ENCODE peak calls at places on chromosomes 2 and 18, in nine cellular contexts. Z is spleen, X is mammary epithelial cell, R is esophagus squamous epithelium, E is IMR-90, P is AG04449, F is left lung, U is HFFc6, T is HL-60. N is an unnamed sample.

GRCh38 chr2:8315766-8316165 is 366.1 kb upstream of the ID2 start:
- DNase-seq in R (no peak), Z (peak), T (no peak), U (no peak), X (no peak), E (peak), P (no peak), F (peak), N (no peak)

GRCh38 chr18:36127866-36128845 is 984 bp downstream of the SLC39A6 start:
- DNase-seq in R (no peak), P (no peak), U (peak), T (no peak), F (no peak), X (peak), E (peak), Z (peak), N (peak)

GRCh38 chr2:229212241-229212640 is 58.8 kb downstream of the PID1 start:
- DNase-seq in R (no peak), X (no peak), F (no peak), E (no peak), Z (no peak), U (no peak), T (no peak), P (no peak), N (no peak)

GRCh38 chr18:48790869-48791635 is 159.7 kb downstream of the SMAD7 start:
- DNase-seq in U (no peak), F (peak), Z (peak), R (no peak), P (no peak), E (no peak), X (no peak), T (no peak), N (no peak)

GRCh38 chr18:34354351-34354750 is 129.6 kb upstream of the NOL4 start:
- DNase-seq in Z (no peak), R (no peak), F (no peak), X (no peak), T (no peak), P (no peak), U (no peak), E (no peak), N (no peak)

GRCh38 chr2:191811807-191812602 is 34.9 kb downstream of the CAVIN2 start:
- DNase-seq in U (peak), R (no peak), T (peak), P (no peak), X (peak), Z (no peak), F (peak), E (peak), N (peak)

GRCh38 chr2:200308001-200308400 is 1.5 kb downstream of the SPATS2L start:
- DNase-seq in T (no peak), Z (no peak), F (no peak), R (no peak), U (peak), X (peak), P (no peak), E (peak), N (no peak)

GRCh38 chr2:197078535-197078934 is 152.0 kb upstream of the PGAP1 start:
- DNase-seq in R (no peak), X (no peak), E (no peak), Z (no peak), P (no peak), F (no peak), U (no peak), T (no peak), N (no peak)

GRCh38 chr2:143901185-143901842 is 618.6 kb downstream of the ZEB2 start:
- DNase-seq in T (no peak), X (peak), U (peak), Z (no peak), R (no peak), P (peak), F (no peak), E (peak), N (no peak)

GRCh38 chr2:60818272-60818671 is 62.2 kb downstream of the PAPOLG start:
- DNase-seq in U (no peak), X (no peak), P (no peak), T (no peak), R (no peak), Z (no peak), F (no peak), E (peak), N (no peak)

GRCh38 chr2:8805278-8806045 is 32.0 kb downstream of the KIDINS220 start:
- DNase-seq in T (no peak), X (no peak), U (no peak), F (no peak), E (no peak), P (no peak), R (no peak), Z (no peak), N (no peak)

GRCh38 chr2:7517122-7517487 is 599.9 kb downstream of the RNF144A start:
- DNase-seq in U (no peak), E (no peak), X (no peak), T (no peak), F (no peak), R (no peak), Z (no peak), P (no peak), N (no peak)

GRCh38 chr2:120926463-120927165 is 190.9 kb downstream of the GLI2 start:
- DNase-seq in P (no peak), R (no peak), U (peak), F (no peak), E (peak), X (no peak), Z (no peak), T (no peak), N (no peak)

GRCh38 chr2:239224249-239224605 is 176.6 kb downstream of the HDAC4 start:
- DNase-seq in Z (no peak), R (no peak), E (no peak), U (no peak), F (no peak), P (no peak), T (peak), X (no peak), N (no peak)

GRCh38 chr2:127071901-127072328 is 35.0 kb downstream of the BIN1 start:
- DNase-seq in F (no peak), U (no peak), R (no peak), T (no peak), P (no peak), E (no peak), Z (no peak), X (no peak), N (no peak)

GRCh38 chr18:55251186-55251995 is 292.1 kb upstream of the CCDC68 start:
- DNase-seq in F (no peak), R (no peak), T (no peak), Z (no peak), X (no peak), P (no peak), U (no peak), E (peak), N (no peak)

GRCh38 chr2:8684421-8684884 is 2.6 kb downstream of the ID2 start:
- DNase-seq in Z (no peak), E (peak), T (no peak), R (no peak), U (no peak), X (no peak), P (no peak), F (no peak), N (peak)

GRCh38 chr2:232891621-232892071 is 21.6 kb downstream of the SNORC start:
- DNase-seq in R (no peak), E (peak), T (no peak), Z (peak), X (peak), P (no peak), F (peak), U (peak), N (no peak)

GRCh38 chr2:63008838-63009237 is 41.8 kb upstream of the OTX1 start:
- DNase-seq in T (no peak), R (no peak), Z (no peak), U (no peak), X (no peak), P (no peak), E (no peak), F (no peak), N (no peak)

GRCh38 chr2:152790883-152791282 is 72.5 kb downstream of the ARL6IP6 start:
- DNase-seq in T (no peak), P (no peak), X (no peak), F (no peak), U (no peak), R (no peak), E (no peak), Z (no peak), N (no peak)

GRCh38 chr2:200619275-200619674 is 33.5 kb downstream of the AOX1 start:
- DNase-seq in Z (no peak), P (no peak), F (no peak), T (no peak), U (no peak), X (no peak), E (peak), R (no peak), N (no peak)

GRCh38 chr2:11726384-11726783 is 20.0 kb upstream of the LPIN1 start:
- DNase-seq in Z (no peak), T (no peak), R (no peak), P (no peak), X (no peak), U (no peak), E (no peak), F (no peak), N (no peak)

GRCh38 chr2:106956879-106957278 is 70.9 kb upstream of the ST6GAL2 start:
- DNase-seq in R (no peak), Z (no peak), P (peak), X (no peak), T (no peak), F (no peak), E (peak), U (peak), N (no peak)

GRCh38 chr2:1501196-1501851 is 88.1 kb downstream of the TPO start:
- DNase-seq in R (no peak), T (no peak), P (no peak), X (no peak), Z (peak), E (no peak), F (peak), U (no peak), N (no peak)

GRCh38 chr2:162317910-162318279 is 589 bp downstream of the IFIH1 start:
- DNase-seq in X (peak), Z (peak), U (peak), P (no peak), R (no peak), F (peak), E (no peak), T (peak), N (no peak)

GRCh38 chr2:239152239-239152915 is 248.4 kb downstream of the HDAC4 start:
- DNase-seq in X (no peak), R (no peak), P (no peak), Z (peak), F (no peak), T (no peak), U (no peak), E (no peak), N (no peak)

GRCh38 chr2:235719146-235719942 is 225.5 kb downstream of the AGAP1 start:
- DNase-seq in Z (peak), R (no peak), X (no peak), P (no peak), E (peak), T (no peak), F (no peak), U (no peak), N (no peak)

GRCh38 chr2:28661589-28662001 is 90.0 kb upstream of the PPP1CB start:
- DNase-seq in T (no peak), P (no peak), U (peak), E (peak), X (peak), R (no peak), F (peak), Z (no peak), N (no peak)
- TF ChIP-seq CTCF in T (no peak), P (no peak), U (no peak), E (no peak), X (no peak), R (no peak), F (no peak), Z (no peak), N (no peak)

DNA sequence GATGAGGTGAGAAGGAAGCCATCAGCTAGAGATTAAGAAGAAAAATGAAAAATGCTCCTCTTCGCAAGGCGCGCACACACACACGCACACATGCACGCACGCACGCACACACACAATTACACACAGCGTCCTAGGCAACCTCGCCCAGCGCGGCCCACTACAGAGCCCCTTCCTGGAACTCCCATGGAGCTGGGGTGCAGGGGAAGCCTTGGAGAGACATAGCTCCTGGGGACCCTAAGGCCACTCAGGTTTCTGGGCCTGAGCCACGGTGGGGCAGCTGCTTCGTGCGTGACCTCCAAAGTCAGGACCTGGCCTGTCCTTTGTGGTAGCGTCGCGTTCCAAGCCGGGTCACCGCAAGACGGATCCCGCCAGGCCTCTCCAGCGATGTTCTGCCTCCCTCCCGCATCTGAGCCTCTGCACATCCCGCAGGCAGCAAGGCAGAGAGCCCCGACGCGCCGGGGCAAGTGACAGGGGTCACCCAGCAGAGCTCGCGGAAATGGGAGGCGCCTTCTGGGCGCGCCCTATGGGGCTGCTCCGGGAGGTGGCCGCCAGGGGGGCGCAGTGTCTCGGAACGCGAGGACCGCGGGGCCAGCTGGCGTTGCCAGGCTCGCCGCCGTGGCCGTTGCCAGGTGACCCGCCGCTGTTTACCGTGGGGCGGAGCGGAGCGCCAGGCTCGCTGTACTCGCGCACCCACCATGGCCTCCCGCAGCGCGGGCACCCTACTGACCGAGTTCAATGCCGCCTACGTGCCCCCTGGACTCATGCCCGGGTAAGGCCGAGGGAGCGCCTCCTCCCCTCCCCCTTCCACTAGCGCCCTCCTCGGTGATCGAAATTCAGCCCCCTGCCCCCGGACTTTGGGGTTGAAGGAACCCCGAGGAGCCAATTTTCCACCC is 79.0 kb downstream of the CIB4 start:
- DNase-seq in U (no peak), F (no peak), E (no peak), P (no peak), X (peak), Z (peak), T (no peak), R (no peak), N (no peak)
- TF ChIP-seq CTCF in U (peak), F (peak), E (peak), P (peak), X (no peak), Z (no peak), T (no peak), R (no peak), N (no peak)

GRCh38 chr2:35199298-35199697 is 1156.3 kb upstream of the CRIM1 start:
- DNase-seq in T (no peak), U (no peak), E (no peak), F (no peak), Z (no peak), X (no peak), R (no peak), P (no peak), N (no peak)
- TF ChIP-seq CTCF in T (no peak), U (no peak), E (no peak), F (no peak), Z (no peak), X (no peak), R (no peak), P (no peak), N (no peak)

DNA sequence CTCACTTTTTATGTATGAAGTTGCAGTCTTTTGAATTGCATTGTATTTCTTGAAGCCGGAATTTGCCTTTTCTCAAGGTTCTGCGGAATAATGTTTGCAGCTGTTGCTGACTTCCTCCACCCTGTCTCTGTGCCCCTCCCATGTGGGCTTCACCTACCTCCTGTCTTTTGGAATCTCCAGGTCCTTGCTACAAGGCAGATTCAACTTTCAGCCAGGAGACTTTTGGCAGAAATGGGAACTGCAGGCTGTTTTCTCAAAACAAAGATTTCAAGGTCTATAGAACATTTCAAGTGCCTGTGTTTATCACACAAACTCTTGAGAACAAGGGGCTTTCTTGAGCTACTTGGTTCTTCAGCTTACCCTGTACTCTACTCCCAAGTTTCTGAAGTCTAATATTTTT is 25.6 kb downstream of the ZNF236 start:
- DNase-seq in T (no peak), E (no peak), P (no peak), F (no peak), Z (no peak), X (no peak), U (no peak), R (no peak), N (no peak)
- TF ChIP-seq CTCF in T (peak), E (no peak), P (no peak), F (no peak), Z (no peak), X (peak), U (peak), R (no peak), N (no peak)

GRCh38 chr2:215554689-215555088 is 118.8 kb upstream of the FN1 start:
- DNase-seq in F (no peak), U (peak), P (no peak), Z (no peak), T (no peak), E (peak), X (peak), R (no peak), N (no peak)

GRCh38 chr2:215550331-215550730 is 114.5 kb upstream of the FN1 start:
- DNase-seq in F (no peak), X (no peak), Z (no peak), P (no peak), R (no peak), E (no peak), U (no peak), T (no peak), N (no peak)

GRCh38 chr2:215556979-215557378 is 121.1 kb upstream of the FN1 start:
- DNase-seq in F (no peak), R (no peak), P (no peak), T (no peak), E (peak), Z (no peak), U (no peak), X (no peak), N (no peak)

GRCh38 chr2:215552144-215552580 is 116.3 kb upstream of the FN1 start:
- DNase-seq in F (no peak), Z (no peak), E (no peak), R (no peak), U (no peak), T (no peak), X (no peak), P (no peak), N (no peak)

DNA sequence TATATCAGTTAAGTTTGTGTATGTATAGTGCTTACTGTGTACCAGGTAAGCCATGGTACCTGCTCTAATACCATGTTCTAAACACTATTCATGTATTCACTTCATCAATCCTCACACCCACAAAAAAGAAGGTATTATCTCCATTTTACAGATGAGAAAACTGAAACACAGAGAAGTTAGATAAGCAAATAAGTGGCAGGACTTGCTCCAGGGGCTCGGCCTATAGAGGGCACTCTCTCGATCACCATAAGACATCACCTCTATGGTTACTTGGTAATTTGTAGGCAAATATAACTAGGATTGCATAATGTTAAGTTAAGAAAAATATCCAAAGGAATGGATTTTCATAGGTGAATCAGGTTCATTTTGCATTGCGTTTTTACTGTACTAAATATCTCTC is 118.1 kb upstream of the FN1 start:
- DNase-seq in X (no peak), U (no peak), Z (no peak), F (no peak), T (no peak), R (no peak), E (no peak), P (no peak), N (peak)
- TF ChIP-seq CTCF in X (peak), U (peak), Z (no peak), F (no peak), T (no peak), R (no peak), E (no peak), P (no peak), N (peak)

GRCh38 chr18:23800902-23801301 is 111.6 kb downstream of the LAMA3 start:
- DNase-seq in E (no peak), F (no peak), T (no peak), R (no peak), X (no peak), U (no peak), P (no peak), Z (no peak), N (no peak)
- TF ChIP-seq CTCF in E (no peak), F (no peak), T (no peak), R (no peak), X (no peak), U (no peak), P (no peak), Z (no peak), N (no peak)

DNA sequence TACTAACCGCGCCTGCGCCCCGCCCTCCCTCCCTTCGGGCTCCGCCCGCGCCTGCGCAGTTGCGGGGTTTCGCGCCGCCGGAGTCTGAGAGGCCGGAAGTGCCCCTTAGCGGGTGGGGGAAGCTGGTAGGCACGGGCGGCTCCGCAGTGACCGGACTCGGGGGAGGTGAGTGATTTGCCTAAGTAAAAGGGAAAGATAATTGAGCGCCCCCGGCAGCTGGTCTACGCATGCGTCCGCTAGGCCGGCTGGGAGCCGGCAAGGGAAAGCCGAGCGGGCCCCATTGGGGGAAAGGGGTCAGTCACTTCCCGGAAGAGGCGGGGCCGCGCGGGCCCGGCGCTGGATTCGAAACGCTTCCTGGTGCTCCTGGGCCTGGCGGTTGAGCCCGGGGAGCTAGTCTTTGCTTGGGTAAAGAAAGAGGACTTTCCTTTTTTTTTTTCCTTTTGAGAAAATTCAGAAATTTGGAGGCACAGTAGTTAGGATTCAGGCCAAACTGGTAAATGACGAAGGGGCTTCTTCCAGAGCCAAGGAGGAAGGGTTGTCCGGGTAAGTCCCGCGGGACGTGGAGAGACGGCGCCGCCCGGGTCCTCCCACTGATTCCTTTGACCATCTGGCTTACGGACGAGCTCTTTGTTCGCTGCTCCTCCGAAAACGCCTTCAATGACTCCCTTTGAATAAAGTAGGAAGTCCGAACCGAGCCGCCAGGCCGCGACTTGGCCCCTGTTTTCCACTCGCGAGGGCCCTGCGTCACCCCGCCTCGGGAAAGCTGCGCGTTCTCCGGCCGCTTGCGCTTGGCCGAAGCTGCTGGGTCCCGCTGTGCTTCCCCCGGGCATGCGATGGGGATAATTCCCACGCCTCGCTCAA is at the start of the genes GEN1 and SMC6:
- DNase-seq in T (peak), X (peak), R (peak), Z (peak), F (peak), E (peak), U (peak), P (no peak), N (peak)
- TF ChIP-seq CTCF in T (no peak), X (no peak), R (no peak), Z (no peak), F (no peak), E (no peak), U (no peak), P (no peak), N (no peak)

N was measured in GM20000.